ENCODE peak calls at places on chromosomes 11 and 22, in four cellular contexts. A, N, C and D are unnamed samples.

GRCh38 chr11:132981146-132981956 is 551.0 kb downstream of the OPCML start:
- DNase-seq in A (no peak), N (no peak), C (no peak), D (no peak)

GRCh38 chr11:103880968-103881367 is 155.5 kb upstream of the DDI1 start:
- DNase-seq in A (no peak), N (no peak), C (no peak), D (no peak)

GRCh38 chr11:105078283-105078682 is 33.1 kb upstream of the CARD16 start:
- DNase-seq in A (no peak), N (no peak), C (no peak), D (no peak)

GRCh38 chr22:31757265-31757664 is 3.4 kb downstream of the DEPDC5 start:
- DNase-seq in A (no peak), N (no peak), C (no peak), D (no peak)

GRCh38 chr11:102244681-102245409 is 72.4 kb upstream of the BIRC3 start:
- DNase-seq in A (no peak), N (no peak), C (peak), D (no peak)

GRCh38 chr11:65321076-65321475 is 6.4 kb downstream of the CDC42EP2 start:
- DNase-seq in A (no peak), N (no peak), C (no peak), D (no peak)

GRCh38 chr11:114296190-114296978 is at the start of gene NNMT:
- DNase-seq in A (peak), N (peak), C (no peak), D (no peak)

GRCh38 chr11:65382804-65383368 is 440 bp upstream of the SLC25A45 start:
- DNase-seq in A (peak), N (peak), C (peak), D (no peak)

GRCh38 chr11:114366331-114367243 is 33.7 kb downstream of the C11orf71 start:
- DNase-seq in A (no peak), N (no peak), C (peak), D (no peak)

GRCh38 chr11:91798240-91798639 is 426.4 kb upstream of the FAT3 start:
- DNase-seq in A (no peak), N (no peak), C (no peak), D (no peak)

GRCh38 chr11:44805152-44805461 is 78.3 kb downstream of the TSPAN18 start:
- DNase-seq in A (no peak), N (no peak), C (no peak), D (no peak)

GRCh38 chr11:6481924-6482275 is 599 bp downstream of the TIMM10B start:
- DNase-seq in A (no peak), N (no peak), C (no peak), D (no peak)

GRCh38 chr11:70498171-70498571 is 99.8 kb downstream of the CTTN start:
- DNase-seq in A (peak), N (peak), C (no peak), D (no peak)

GRCh38 chr22:26892401-26893033 is 235.1 kb downstream of the MIAT start:
- DNase-seq in A (no peak), N (no peak), C (no peak), D (no peak)

GRCh38 chr11:75431533-75432525 is 1.2 kb downstream of the KLHL35 start:
- DNase-seq in A (peak), N (no peak), C (no peak), D (no peak)

GRCh38 chr11:131524186-131524585 is 153.8 kb downstream of the NTM start:
- DNase-seq in A (no peak), N (no peak), C (no peak), D (no peak)

GRCh38 chr22:47162865-47163264 is 400.4 kb downstream of the TBC1D22A start:
- DNase-seq in A (peak), N (peak), C (no peak), D (peak)

GRCh38 chr11:42012261-42012660 is 552.8 kb upstream of the LRRC4C start:
- DNase-seq in A (no peak), N (no peak), C (no peak), D (no peak)

GRCh38 chr22:44505796-44506354 is 7.8 kb upstream of the RTL6 start:
- DNase-seq in A (no peak), N (no peak), C (no peak), D (no peak)

GRCh38 chr11:63906585-63906984 is 10.4 kb downstream of the RCOR2 start:
- DNase-seq in A (no peak), N (no peak), C (no peak), D (no peak)

GRCh38 chr22:36460202-36460601 is 21.2 kb downstream of the TXN2 start:
- DNase-seq in A (no peak), N (no peak), C (no peak), D (no peak)

GRCh38 chr11:134685981-134686380 is 273.9 kb upstream of the B3GAT1 start:
- DNase-seq in A (no peak), N (no peak), C (no peak), D (no peak)

GRCh38 chr22:39384750-39385480 is 14.7 kb upstream of the TAB1 start:
- DNase-seq in A (no peak), N (no peak), C (no peak), D (no peak)

GRCh38 chr11:66142370-66143263 is 72.5 kb downstream of the PACS1 start:
- DNase-seq in A (no peak), N (no peak), C (peak), D (no peak)

GRCh38 chr11:73654482-73655021 is 8.2 kb downstream of the PLEKHB1 start:
- DNase-seq in A (no peak), N (no peak), C (no peak), D (no peak)

GRCh38 chr11:34631737-34632104 is 10.8 kb downstream of the EHF start:
- DNase-seq in A (no peak), N (peak), C (no peak), D (no peak)

GRCh38 chr22:47160781-47161520 is 398.5 kb downstream of the TBC1D22A start:
- DNase-seq in A (peak), N (peak), C (no peak), D (no peak)

GRCh38 chr11:45771194-45771941 is 33.6 kb upstream of the SLC35C1 start:
- DNase-seq in A (peak), N (peak), C (peak), D (peak)

GRCh38 chr11:73795925-73796632 is 8.4 kb downstream of the MRPL48 start:
- DNase-seq in A (peak), N (no peak), C (no peak), D (no peak)

GRCh38 chr11:69403556-69404215 is 77.8 kb upstream of the LINC01488 start:
- DNase-seq in A (no peak), N (no peak), C (no peak), D (no peak)

GRCh38 chr22:19480173-19480568 is 451 bp downstream of the CDC45 start:
- DNase-seq in A (no peak), N (peak), C (no peak), D (no peak)

GRCh38 chr22:39266398-39267030 is 21.7 kb upstream of the PDGFB start:
- DNase-seq in A (no peak), N (no peak), C (no peak), D (no peak)

GRCh38 chr22:28817919-28818859 is 17.8 kb upstream of the XBP1 start:
- DNase-seq in A (no peak), N (peak), C (no peak), D (no peak)